ENCODE peak calls at places on chromosomes 12 and 14, in five cellular contexts. L, S, P, Z and E are unnamed samples.
A peak's percentile ranks its signal among the peaks of the same experiment; 100 is the strongest.

GRCh38 chr12:44101470-44101869 is 265.6 kb downstream of the TMEM117 start:
- DNase-seq in L (no peak), S (no peak), Z (no peak), P (no peak), E (no peak)

GRCh38 chr14:74756326-74756725 is 6.8 kb upstream of the YLPM1 start:
- DNase-seq in S (no peak), P (no peak), L (no peak), Z (peak; percentile 34), E (no peak)

GRCh38 chr14:99164712-99165111 is 107.3 kb downstream of the BCL11B start:
- DNase-seq in S (no peak), P (no peak), L (peak; percentile 88), Z (no peak), E (no peak)

GRCh38 chr12:21852251-21852650 is 77.7 kb upstream of the KCNJ8 start:
- DNase-seq in L (no peak), S (no peak), P (peak; percentile 84), Z (no peak), E (peak; percentile 63)

GRCh38 chr14:83799230-83799629 is 1730.7 kb upstream of the FLRT2 start:
- DNase-seq in L (no peak), S (no peak), P (no peak), Z (no peak), E (no peak)

GRCh38 chr12:27309293-27309994 is 23.2 kb upstream of the BMAL2 start:
- DNase-seq in P (no peak), S (no peak), Z (no peak), L (no peak), E (no peak)

GRCh38 chr14:97602438-97603117 is 805.4 kb downstream of the VRK1 start:
- DNase-seq in Z (no peak), L (no peak), P (no peak), S (no peak), E (no peak)

GRCh38 chr12:25976289-25976688 is 17.8 kb downstream of the RASSF8 start:
- DNase-seq in L (no peak), Z (no peak), P (no peak), S (no peak), E (no peak)

GRCh38 chr14:65486856-65487255 is 74.3 kb downstream of the FUT8 start:
- DNase-seq in S (no peak), L (no peak), Z (no peak), P (no peak), E (no peak)

GRCh38 chr12:97877404-97877803 is 414.8 kb downstream of the RMST start:
- DNase-seq in Z (no peak), P (no peak), L (no peak), S (no peak), E (no peak)

GRCh38 chr14:89618309-89618708 is 201.3 kb upstream of the FOXN3 start:
- DNase-seq in S (no peak), P (peak; percentile 18), Z (no peak), L (no peak), E (peak; percentile 39)

GRCh38 chr12:69170293-69170692 is 69.1 kb upstream of the CPSF6 start:
- DNase-seq in S (no peak), Z (no peak), L (no peak), P (no peak), E (no peak)

GRCh38 chr14:88804035-88804434 is 11.3 kb upstream of the EML5 start:
- DNase-seq in Z (no peak), P (peak; percentile 55), S (no peak), L (no peak), E (no peak)

GRCh38 chr14:21385170-21385904 is 1.5 kb upstream of the SUPT16H start:
- DNase-seq in Z (no peak), S (peak; percentile 56), P (no peak), L (no peak), E (peak; percentile 35)

GRCh38 chr12:70154960-70155589 is 88.2 kb upstream of the CNOT2 start:
- DNase-seq in L (no peak), P (peak; percentile 3), S (no peak), Z (peak; percentile 4), E (no peak)

GRCh38 chr14:61470954-61471279 is 149.5 kb downstream of the PRKCH start:
- DNase-seq in P (no peak), S (no peak), Z (no peak), L (no peak), E (no peak)

GRCh38 chr12:56897844-56898341 is 36.3 kb downstream of the SDR9C7 start:
- DNase-seq in P (no peak), Z (no peak), L (no peak), S (no peak), E (peak; percentile 45)

GRCh38 chr14:69037790-69038448 is 58.8 kb upstream of the ACTN1 start:
- DNase-seq in P (peak; percentile 67), Z (no peak), L (no peak), S (no peak), E (peak; percentile 76)

GRCh38 chr12:127150479-127150878 is 1116.5 kb upstream of the TMEM132C start:
- DNase-seq in Z (no peak), P (no peak), L (no peak), S (no peak), E (no peak)

GRCh38 chr12:68557011-68557715 is 53.5 kb upstream of the RAP1B start:
- DNase-seq in Z (no peak), L (no peak), S (no peak), P (peak; percentile 91), E (peak; percentile 58)

GRCh38 chr12:49549735-49550710 is 11.2 kb downstream of the KCNH3 start:
- DNase-seq in P (no peak), S (peak; percentile 28), L (peak; percentile 76), Z (no peak), E (no peak)

GRCh38 chr14:90368946-90369721 is 27.7 kb upstream of the CALM1 start:
- DNase-seq in S (no peak), L (no peak), P (peak; percentile 50), Z (no peak), E (peak; percentile 67)

GRCh38 chr12:132108211-132108832 is 35.8 kb downstream of the DDX51 start:
- DNase-seq in S (no peak), Z (peak; percentile 15), P (no peak), L (no peak), E (no peak)